ENCODE peak calls at places on chromosome 11, in six cellular contexts. Z is GM06990; M is choroid plexus epithelial cell; W is CD8-positive, alpha-beta T cell; D is mammary epithelial cell; Y is IMR-90. X is an unnamed sample.
A peak's percentile ranks its signal among the peaks of the same experiment; 100 is the strongest.

GRCh38 chr11:76013526-76013925 is 192.8 kb downstream of the WNT11 start:
- DNase-seq in Z (no peak), M (no peak), W (no peak), D (no peak), Y (no peak), X (no peak)

GRCh38 chr11:70567680-70568503 is 169.6 kb downstream of the CTTN start:
- DNase-seq in Z (no peak), M (peak; percentile 37), W (no peak), D (no peak), Y (peak; percentile 10), X (peak; percentile 59)

GRCh38 chr11:59053387-59053786 is 32.7 kb upstream of the GLYATL1B start:
- DNase-seq in Z (no peak), M (peak; percentile 57), W (peak; percentile 84), D (peak; percentile 25), Y (peak; percentile 49), X (peak; percentile 74)

GRCh38 chr11:14078941-14079522 is 116.5 kb downstream of the SPON1 start:
- DNase-seq in Z (no peak), M (no peak), W (no peak), D (no peak), Y (no peak), X (peak; percentile 17)

GRCh38 chr11:13140873-13141655 is 131.9 kb downstream of the RASSF10 start:
- DNase-seq in Z (no peak), M (no peak), W (no peak), D (peak; percentile 92), Y (peak; percentile 38), X (no peak)

GRCh38 chr11:96033569-96033968 is 109.7 kb upstream of the MTMR2 start:
- DNase-seq in Z (no peak), M (no peak), W (no peak), D (no peak), Y (no peak), X (no peak)

GRCh38 chr11:75200531-75200930 is 40.0 kb upstream of the TPBGL start:
- DNase-seq in Z (no peak), M (no peak), W (no peak), D (no peak), Y (no peak), X (no peak)

GRCh38 chr11:133576351-133576750 is 44.0 kb upstream of the OPCML start:
- DNase-seq in Z (no peak), M (no peak), W (no peak), D (no peak), Y (no peak), X (no peak)

GRCh38 chr11:74319139-74319538 is 7.7 kb upstream of the P4HA3 start:
- DNase-seq in Z (no peak), M (peak; percentile 92), W (no peak), D (peak; percentile 90), Y (peak; percentile 93), X (peak; percentile 99)

GRCh38 chr11:9089061-9089460 is 2.3 kb downstream of the SCUBE2 start:
- DNase-seq in Z (no peak), M (no peak), W (no peak), D (no peak), Y (no peak), X (no peak)

GRCh38 chr11:120116966-120117365 is 20.9 kb downstream of the TRIM29 start:
- DNase-seq in Z (no peak), M (no peak), W (no peak), D (no peak), Y (no peak), X (no peak)

GRCh38 chr11:6249822-6250555 is 9.6 kb upstream of the CCKBR start:
- DNase-seq in Z (no peak), M (peak; percentile 68), W (no peak), D (peak; percentile 77), Y (peak; percentile 85), X (peak; percentile 80)

GRCh38 chr11:33633251-33634003 is 67.2 kb downstream of the C11orf91 start:
- DNase-seq in Z (no peak), M (peak; percentile 80), W (no peak), D (peak; percentile 98), Y (peak; percentile 72), X (peak; percentile 49)

GRCh38 chr11:72081856-72082255 is 1.2 kb downstream of the LRRC51 start:
- DNase-seq in Z (no peak), M (no peak), W (no peak), D (no peak), Y (no peak), X (no peak)

GRCh38 chr11:69939551-69940245 is 120.5 kb upstream of the FGF3 start:
- DNase-seq in Z (no peak), M (peak; percentile 52), W (no peak), D (no peak), Y (peak; percentile 77), X (peak; percentile 93)

GRCh38 chr11:14261094-14261493 is 97.9 kb downstream of the RRAS2 start:
- DNase-seq in Z (no peak), M (no peak), W (no peak), D (no peak), Y (no peak), X (no peak)

GRCh38 chr11:65305501-65306268 is 9.0 kb upstream of the CDC42EP2 start:
- DNase-seq in Z (no peak), M (peak; percentile 88), W (no peak), D (no peak), Y (peak; percentile 90), X (peak; percentile 78)

GRCh38 chr11:61056981-61057380 is 45.3 kb upstream of the CD5 start:
- DNase-seq in Z (no peak), M (no peak), W (no peak), D (no peak), Y (no peak), X (no peak)

GRCh38 chr11:68838572-68838964 is 3.1 kb downstream of the CPT1A start:
- DNase-seq in Z (no peak), M (no peak), W (no peak), D (no peak), Y (no peak), X (peak; percentile 27)

GRCh38 chr11:46694607-46695006 is 5.8 kb downstream of the ARHGAP1 start:
- DNase-seq in Z (no peak), M (no peak), W (no peak), D (no peak), Y (no peak), X (no peak)

GRCh38 chr11:123560001-123560400 is 94.4 kb downstream of the SCN3B start:
- DNase-seq in Z (peak; percentile 51), M (peak; percentile 79), W (peak; percentile 16), D (no peak), Y (peak; percentile 88), X (peak; percentile 75)
- H3K4me3 ChIP-seq in Z (peak overlapping the region; percentile 53), M (peak overlapping the region; percentile 59), W (peak overlapping the region; percentile 41), D (no peak overlapping the region), Y (peak overlapping the region; percentile 31), X (peak overlapping the region; percentile 23)

GRCh38 chr11:17036666-17037658 is 22.7 kb upstream of the PLEKHA7 start:
- DNase-seq in Z (no peak), M (no peak), W (no peak), D (no peak), Y (no peak), X (no peak)
- TF ChIP-seq CTCF in Z (peak; percentile 34), M (no peak), W (no peak), D (peak; percentile 9), Y (no peak), X (no peak)

DNA sequence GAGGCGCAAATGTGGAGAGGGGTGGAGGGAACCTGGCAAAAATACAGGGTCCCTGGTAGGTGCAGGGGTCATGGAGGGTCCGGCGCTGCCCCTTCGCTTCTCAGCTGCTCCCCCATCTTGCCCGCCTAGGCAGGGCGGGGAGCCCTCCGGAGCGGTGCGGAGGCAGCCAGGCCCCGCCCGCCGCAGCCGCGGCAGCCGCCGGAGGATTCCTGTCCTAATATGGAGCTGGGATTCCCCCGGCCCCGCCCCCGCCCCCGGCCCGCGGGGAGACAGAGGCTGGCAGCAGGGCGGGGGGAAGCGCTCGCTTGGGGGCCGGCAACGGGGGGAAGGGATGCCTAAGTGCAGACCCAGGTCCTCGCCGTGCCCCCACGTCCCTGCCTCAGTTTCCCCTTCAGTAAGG is 1.0 kb upstream of the NPAS4 start:
- DNase-seq in Z (no peak), M (no peak), W (no peak), D (no peak), Y (no peak), X (no peak)
- H3K4me3 ChIP-seq in Z (no peak overlapping the region), M (no peak overlapping the region), W (no peak overlapping the region), D (no peak overlapping the region), Y (no peak overlapping the region), X (no peak overlapping the region)

GRCh38 chr11:44977493-44977984 is 26.9 kb upstream of the TP53I11 start:
- DNase-seq in Z (no peak), M (peak; percentile 30), W (no peak), D (no peak), Y (peak; percentile 14), X (no peak)
- TF ChIP-seq CTCF in Z (peak; percentile 15), M (peak; percentile 31), W (no peak), D (peak; percentile 22), Y (peak; percentile 19), X (peak; percentile 27)

GRCh38 chr11:35040221-35040942 is 98.6 kb upstream of the CD44 start:
- DNase-seq in Z (peak; percentile 73), M (peak; percentile 88), W (peak; percentile 46), D (peak; percentile 99), Y (peak; percentile 69), X (peak; percentile 77)

GRCh38 chr11:35042906-35043305 is 96.1 kb upstream of the CD44 start:
- DNase-seq in Z (no peak), M (no peak), W (no peak), D (no peak), Y (no peak), X (no peak)

GRCh38 chr11:35039076-35039475 is 99.9 kb upstream of the CD44 start:
- DNase-seq in Z (no peak), M (no peak), W (no peak), D (peak; percentile 68), Y (no peak), X (no peak)

GRCh38 chr11:35042265-35042664 is 96.7 kb upstream of the CD44 start:
- DNase-seq in Z (no peak), M (peak; percentile 19), W (no peak), D (no peak), Y (no peak), X (no peak)

GRCh38 chr11:35041070-35041554 is 97.9 kb upstream of the CD44 start:
- DNase-seq in Z (no peak), M (no peak), W (no peak), D (no peak), Y (no peak), X (no peak)
- H3K4me3 ChIP-seq in Z (peak overlapping the region; percentile 22), M (no peak overlapping the region), W (no peak overlapping the region), D (peak overlapping the region; percentile 40), Y (no peak overlapping the region), X (no peak overlapping the region)

X was measured in cardiac fibroblast.